ENCODE peak calls at places on chromosomes 13 and 19, in seven cellular contexts. One of them, this sample, is unnamed.

GRCh38 chr19:55643003-55643732 is at the start of gene ZNF581:
- DNase-seq in non-pigmented ciliary epithelial cell: peak
- DNase-seq in aorta: peak
- DNase-seq in activated naive CD8-positive, alpha-beta T cell treated with anti-CD3 and anti-CD28 coated beads, Interleukin-2, amount 50 U/mL, for 24 hours: peak
- DNase-seq in fibroblast of mammary gland: peak
- DNase-seq in stimulated activated CD4-positive, alpha-beta T cell treated with anti-CD3 and anti-CD28 coated beads, Interleukin-1b, Interleukin-23, amount 100 ng/mL, for 1 hour: peak
- DNase-seq in hypothalamus: peak
- DNase-seq in this sample: peak

GRCh38 chr19:35797663-35798062 is 15.0 kb downstream of the PRODH2 start:
- DNase-seq in non-pigmented ciliary epithelial cell: no peak
- DNase-seq in aorta: no peak
- DNase-seq in activated naive CD8-positive, alpha-beta T cell treated with anti-CD3 and anti-CD28 coated beads, Interleukin-2, amount 50 U/mL, for 24 hours: peak
- DNase-seq in fibroblast of mammary gland: no peak
- DNase-seq in stimulated activated CD4-positive, alpha-beta T cell treated with anti-CD3 and anti-CD28 coated beads, Interleukin-1b, Interleukin-23, amount 100 ng/mL, for 1 hour: no peak
- DNase-seq in hypothalamus: peak
- DNase-seq in this sample: peak

GRCh38 chr13:113657851-113658741 is at the start of gene ATP4B:
- DNase-seq in non-pigmented ciliary epithelial cell: no peak
- DNase-seq in aorta: peak
- DNase-seq in activated naive CD8-positive, alpha-beta T cell treated with anti-CD3 and anti-CD28 coated beads, Interleukin-2, amount 50 U/mL, for 24 hours: no peak
- DNase-seq in fibroblast of mammary gland: no peak
- DNase-seq in stimulated activated CD4-positive, alpha-beta T cell treated with anti-CD3 and anti-CD28 coated beads, Interleukin-1b, Interleukin-23, amount 100 ng/mL, for 1 hour: no peak
- DNase-seq in hypothalamus: no peak
- DNase-seq in this sample: no peak

GRCh38 chr13:23440821-23441608 is 7.5 kb upstream of the SACS start:
- DNase-seq in non-pigmented ciliary epithelial cell: no peak
- DNase-seq in aorta: no peak
- DNase-seq in activated naive CD8-positive, alpha-beta T cell treated with anti-CD3 and anti-CD28 coated beads, Interleukin-2, amount 50 U/mL, for 24 hours: no peak
- DNase-seq in fibroblast of mammary gland: no peak
- DNase-seq in stimulated activated CD4-positive, alpha-beta T cell treated with anti-CD3 and anti-CD28 coated beads, Interleukin-1b, Interleukin-23, amount 100 ng/mL, for 1 hour: no peak
- DNase-seq in hypothalamus: no peak
- DNase-seq in this sample: no peak

GRCh38 chr13:112790735-112791641 is 101.2 kb downstream of the ATP11A start:
- DNase-seq in non-pigmented ciliary epithelial cell: no peak
- DNase-seq in aorta: no peak
- DNase-seq in activated naive CD8-positive, alpha-beta T cell treated with anti-CD3 and anti-CD28 coated beads, Interleukin-2, amount 50 U/mL, for 24 hours: no peak
- DNase-seq in fibroblast of mammary gland: no peak
- DNase-seq in stimulated activated CD4-positive, alpha-beta T cell treated with anti-CD3 and anti-CD28 coated beads, Interleukin-1b, Interleukin-23, amount 100 ng/mL, for 1 hour: no peak
- DNase-seq in hypothalamus: no peak
- DNase-seq in this sample: no peak

GRCh38 chr19:3983936-3984583 is 1.2 kb downstream of the EEF2 start:
- DNase-seq in non-pigmented ciliary epithelial cell: no peak
- DNase-seq in aorta: no peak
- DNase-seq in activated naive CD8-positive, alpha-beta T cell treated with anti-CD3 and anti-CD28 coated beads, Interleukin-2, amount 50 U/mL, for 24 hours: no peak
- DNase-seq in fibroblast of mammary gland: peak
- DNase-seq in stimulated activated CD4-positive, alpha-beta T cell treated with anti-CD3 and anti-CD28 coated beads, Interleukin-1b, Interleukin-23, amount 100 ng/mL, for 1 hour: no peak
- DNase-seq in hypothalamus: no peak
- DNase-seq in this sample: no peak

GRCh38 chr19:19316082-19316481 is 4.2 kb downstream of the SUGP1 start:
- DNase-seq in non-pigmented ciliary epithelial cell: no peak
- DNase-seq in aorta: no peak
- DNase-seq in activated naive CD8-positive, alpha-beta T cell treated with anti-CD3 and anti-CD28 coated beads, Interleukin-2, amount 50 U/mL, for 24 hours: no peak
- DNase-seq in fibroblast of mammary gland: no peak
- DNase-seq in stimulated activated CD4-positive, alpha-beta T cell treated with anti-CD3 and anti-CD28 coated beads, Interleukin-1b, Interleukin-23, amount 100 ng/mL, for 1 hour: no peak
- DNase-seq in hypothalamus: no peak
- DNase-seq in this sample: no peak

GRCh38 chr13:52118595-52118994 is 10.3 kb downstream of the NEK5 start:
- DNase-seq in non-pigmented ciliary epithelial cell: no peak
- DNase-seq in aorta: no peak
- DNase-seq in activated naive CD8-positive, alpha-beta T cell treated with anti-CD3 and anti-CD28 coated beads, Interleukin-2, amount 50 U/mL, for 24 hours: no peak
- DNase-seq in fibroblast of mammary gland: no peak
- DNase-seq in stimulated activated CD4-positive, alpha-beta T cell treated with anti-CD3 and anti-CD28 coated beads, Interleukin-1b, Interleukin-23, amount 100 ng/mL, for 1 hour: no peak
- DNase-seq in hypothalamus: no peak
- DNase-seq in this sample: no peak

GRCh38 chr19:37997911-37998344 is 90.9 kb downstream of the SIPA1L3 start:
- DNase-seq in non-pigmented ciliary epithelial cell: peak
- DNase-seq in aorta: no peak
- DNase-seq in activated naive CD8-positive, alpha-beta T cell treated with anti-CD3 and anti-CD28 coated beads, Interleukin-2, amount 50 U/mL, for 24 hours: no peak
- DNase-seq in fibroblast of mammary gland: peak
- DNase-seq in stimulated activated CD4-positive, alpha-beta T cell treated with anti-CD3 and anti-CD28 coated beads, Interleukin-1b, Interleukin-23, amount 100 ng/mL, for 1 hour: no peak
- DNase-seq in hypothalamus: no peak
- DNase-seq in this sample: no peak

GRCh38 chr19:49879243-49879960 is 1.9 kb downstream of the TBC1D17 start:
- DNase-seq in non-pigmented ciliary epithelial cell: no peak
- DNase-seq in aorta: no peak
- DNase-seq in activated naive CD8-positive, alpha-beta T cell treated with anti-CD3 and anti-CD28 coated beads, Interleukin-2, amount 50 U/mL, for 24 hours: no peak
- DNase-seq in fibroblast of mammary gland: no peak
- DNase-seq in stimulated activated CD4-positive, alpha-beta T cell treated with anti-CD3 and anti-CD28 coated beads, Interleukin-1b, Interleukin-23, amount 100 ng/mL, for 1 hour: no peak
- DNase-seq in hypothalamus: no peak
- DNase-seq in this sample: no peak

GRCh38 chr19:16938211-16938610 is 49.4 kb downstream of the F2RL3 start:
- DNase-seq in non-pigmented ciliary epithelial cell: no peak
- DNase-seq in aorta: no peak
- DNase-seq in activated naive CD8-positive, alpha-beta T cell treated with anti-CD3 and anti-CD28 coated beads, Interleukin-2, amount 50 U/mL, for 24 hours: no peak
- DNase-seq in fibroblast of mammary gland: no peak
- DNase-seq in stimulated activated CD4-positive, alpha-beta T cell treated with anti-CD3 and anti-CD28 coated beads, Interleukin-1b, Interleukin-23, amount 100 ng/mL, for 1 hour: no peak
- DNase-seq in hypothalamus: no peak
- DNase-seq in this sample: no peak

GRCh38 chr13:30618186-30618937 is 642 bp downstream of the USPL1 start:
- DNase-seq in non-pigmented ciliary epithelial cell: no peak
- DNase-seq in aorta: no peak
- DNase-seq in activated naive CD8-positive, alpha-beta T cell treated with anti-CD3 and anti-CD28 coated beads, Interleukin-2, amount 50 U/mL, for 24 hours: peak
- DNase-seq in fibroblast of mammary gland: no peak
- DNase-seq in stimulated activated CD4-positive, alpha-beta T cell treated with anti-CD3 and anti-CD28 coated beads, Interleukin-1b, Interleukin-23, amount 100 ng/mL, for 1 hour: no peak
- DNase-seq in hypothalamus: peak
- DNase-seq in this sample: no peak

GRCh38 chr13:44815507-44816074 is 173.7 kb downstream of the NUFIP1 start:
- DNase-seq in non-pigmented ciliary epithelial cell: peak
- DNase-seq in aorta: no peak
- DNase-seq in activated naive CD8-positive, alpha-beta T cell treated with anti-CD3 and anti-CD28 coated beads, Interleukin-2, amount 50 U/mL, for 24 hours: peak
- DNase-seq in fibroblast of mammary gland: peak
- DNase-seq in stimulated activated CD4-positive, alpha-beta T cell treated with anti-CD3 and anti-CD28 coated beads, Interleukin-1b, Interleukin-23, amount 100 ng/mL, for 1 hour: no peak
- DNase-seq in hypothalamus: no peak
- DNase-seq in this sample: peak

GRCh38 chr13:101416181-101417042 is at the start of gene NALCN:
- DNase-seq in non-pigmented ciliary epithelial cell: no peak
- DNase-seq in aorta: peak
- DNase-seq in activated naive CD8-positive, alpha-beta T cell treated with anti-CD3 and anti-CD28 coated beads, Interleukin-2, amount 50 U/mL, for 24 hours: no peak
- DNase-seq in fibroblast of mammary gland: no peak
- DNase-seq in stimulated activated CD4-positive, alpha-beta T cell treated with anti-CD3 and anti-CD28 coated beads, Interleukin-1b, Interleukin-23, amount 100 ng/mL, for 1 hour: no peak
- DNase-seq in hypothalamus: peak
- DNase-seq in this sample: no peak

GRCh38 chr19:32719611-32720059 is at the start of gene TDRD12:
- DNase-seq in non-pigmented ciliary epithelial cell: no peak
- DNase-seq in aorta: no peak
- DNase-seq in activated naive CD8-positive, alpha-beta T cell treated with anti-CD3 and anti-CD28 coated beads, Interleukin-2, amount 50 U/mL, for 24 hours: peak
- DNase-seq in fibroblast of mammary gland: no peak
- DNase-seq in stimulated activated CD4-positive, alpha-beta T cell treated with anti-CD3 and anti-CD28 coated beads, Interleukin-1b, Interleukin-23, amount 100 ng/mL, for 1 hour: no peak
- DNase-seq in hypothalamus: no peak
- DNase-seq in this sample: peak

GRCh38 chr13:30581582-30581981 is 36.1 kb upstream of the USPL1 start:
- DNase-seq in non-pigmented ciliary epithelial cell: no peak
- DNase-seq in aorta: no peak
- DNase-seq in activated naive CD8-positive, alpha-beta T cell treated with anti-CD3 and anti-CD28 coated beads, Interleukin-2, amount 50 U/mL, for 24 hours: no peak
- DNase-seq in fibroblast of mammary gland: peak
- DNase-seq in stimulated activated CD4-positive, alpha-beta T cell treated with anti-CD3 and anti-CD28 coated beads, Interleukin-1b, Interleukin-23, amount 100 ng/mL, for 1 hour: no peak
- DNase-seq in hypothalamus: no peak
- DNase-seq in this sample: no peak

GRCh38 chr13:114109646-114110045 is 22.8 kb downstream of the RASA3 start:
- DNase-seq in non-pigmented ciliary epithelial cell: no peak
- DNase-seq in aorta: peak
- DNase-seq in activated naive CD8-positive, alpha-beta T cell treated with anti-CD3 and anti-CD28 coated beads, Interleukin-2, amount 50 U/mL, for 24 hours: peak
- DNase-seq in fibroblast of mammary gland: no peak
- DNase-seq in stimulated activated CD4-positive, alpha-beta T cell treated with anti-CD3 and anti-CD28 coated beads, Interleukin-1b, Interleukin-23, amount 100 ng/mL, for 1 hour: no peak
- DNase-seq in hypothalamus: no peak
- DNase-seq in this sample: no peak

GRCh38 chr13:113445791-113446487 is 7.3 kb downstream of the ADPRHL1 start:
- DNase-seq in non-pigmented ciliary epithelial cell: no peak
- DNase-seq in aorta: no peak
- DNase-seq in activated naive CD8-positive, alpha-beta T cell treated with anti-CD3 and anti-CD28 coated beads, Interleukin-2, amount 50 U/mL, for 24 hours: no peak
- DNase-seq in fibroblast of mammary gland: no peak
- DNase-seq in stimulated activated CD4-positive, alpha-beta T cell treated with anti-CD3 and anti-CD28 coated beads, Interleukin-1b, Interleukin-23, amount 100 ng/mL, for 1 hour: no peak
- DNase-seq in hypothalamus: peak
- DNase-seq in this sample: no peak

GRCh38 chr19:33750587-33751385 is 45.9 kb upstream of the KCTD15 start:
- DNase-seq in non-pigmented ciliary epithelial cell: no peak
- DNase-seq in aorta: peak
- DNase-seq in activated naive CD8-positive, alpha-beta T cell treated with anti-CD3 and anti-CD28 coated beads, Interleukin-2, amount 50 U/mL, for 24 hours: no peak
- DNase-seq in fibroblast of mammary gland: no peak
- DNase-seq in stimulated activated CD4-positive, alpha-beta T cell treated with anti-CD3 and anti-CD28 coated beads, Interleukin-1b, Interleukin-23, amount 100 ng/mL, for 1 hour: no peak
- DNase-seq in hypothalamus: no peak
- DNase-seq in this sample: no peak

GRCh38 chr19:13637664-13638063 is 126.7 kb upstream of the MRI1 start:
- DNase-seq in non-pigmented ciliary epithelial cell: no peak
- DNase-seq in aorta: no peak
- DNase-seq in activated naive CD8-positive, alpha-beta T cell treated with anti-CD3 and anti-CD28 coated beads, Interleukin-2, amount 50 U/mL, for 24 hours: no peak
- DNase-seq in fibroblast of mammary gland: peak
- DNase-seq in stimulated activated CD4-positive, alpha-beta T cell treated with anti-CD3 and anti-CD28 coated beads, Interleukin-1b, Interleukin-23, amount 100 ng/mL, for 1 hour: no peak
- DNase-seq in hypothalamus: no peak
- DNase-seq in this sample: no peak

GRCh38 chr13:29472317-29472961 is 123.0 kb downstream of the SLC7A1 start:
- DNase-seq in non-pigmented ciliary epithelial cell: no peak
- DNase-seq in aorta: no peak
- DNase-seq in activated naive CD8-positive, alpha-beta T cell treated with anti-CD3 and anti-CD28 coated beads, Interleukin-2, amount 50 U/mL, for 24 hours: peak
- DNase-seq in fibroblast of mammary gland: peak
- DNase-seq in stimulated activated CD4-positive, alpha-beta T cell treated with anti-CD3 and anti-CD28 coated beads, Interleukin-1b, Interleukin-23, amount 100 ng/mL, for 1 hour: peak
- DNase-seq in hypothalamus: no peak
- DNase-seq in this sample: no peak

GRCh38 chr19:17214531-17215124 is 529 bp upstream of the USE1 start:
- DNase-seq in non-pigmented ciliary epithelial cell: no peak
- DNase-seq in aorta: no peak
- DNase-seq in activated naive CD8-positive, alpha-beta T cell treated with anti-CD3 and anti-CD28 coated beads, Interleukin-2, amount 50 U/mL, for 24 hours: no peak
- DNase-seq in fibroblast of mammary gland: no peak
- DNase-seq in stimulated activated CD4-positive, alpha-beta T cell treated with anti-CD3 and anti-CD28 coated beads, Interleukin-1b, Interleukin-23, amount 100 ng/mL, for 1 hour: no peak
- DNase-seq in hypothalamus: no peak
- DNase-seq in this sample: peak

GRCh38 chr19:329876-330275 is 14.7 kb downstream of the MIER2 start:
- DNase-seq in non-pigmented ciliary epithelial cell: no peak
- DNase-seq in aorta: peak
- DNase-seq in activated naive CD8-positive, alpha-beta T cell treated with anti-CD3 and anti-CD28 coated beads, Interleukin-2, amount 50 U/mL, for 24 hours: no peak
- DNase-seq in fibroblast of mammary gland: no peak
- DNase-seq in stimulated activated CD4-positive, alpha-beta T cell treated with anti-CD3 and anti-CD28 coated beads, Interleukin-1b, Interleukin-23, amount 100 ng/mL, for 1 hour: no peak
- DNase-seq in hypothalamus: no peak
- DNase-seq in this sample: no peak

GRCh38 chr19:15015946-15016542 is 33.2 kb upstream of the CASP14 start:
- DNase-seq in non-pigmented ciliary epithelial cell: no peak
- DNase-seq in aorta: no peak
- DNase-seq in activated naive CD8-positive, alpha-beta T cell treated with anti-CD3 and anti-CD28 coated beads, Interleukin-2, amount 50 U/mL, for 24 hours: peak
- DNase-seq in fibroblast of mammary gland: peak
- DNase-seq in stimulated activated CD4-positive, alpha-beta T cell treated with anti-CD3 and anti-CD28 coated beads, Interleukin-1b, Interleukin-23, amount 100 ng/mL, for 1 hour: no peak
- DNase-seq in hypothalamus: no peak
- DNase-seq in this sample: no peak

GRCh38 chr19:8335343-8336071 is 7.6 kb downstream of the KANK3 start:
- DNase-seq in non-pigmented ciliary epithelial cell: no peak
- DNase-seq in aorta: no peak
- DNase-seq in activated naive CD8-positive, alpha-beta T cell treated with anti-CD3 and anti-CD28 coated beads, Interleukin-2, amount 50 U/mL, for 24 hours: peak
- DNase-seq in fibroblast of mammary gland: no peak
- DNase-seq in stimulated activated CD4-positive, alpha-beta T cell treated with anti-CD3 and anti-CD28 coated beads, Interleukin-1b, Interleukin-23, amount 100 ng/mL, for 1 hour: no peak
- DNase-seq in hypothalamus: no peak
- DNase-seq in this sample: peak

GRCh38 chr19:37991841-37992248 is 84.8 kb downstream of the SIPA1L3 start:
- DNase-seq in non-pigmented ciliary epithelial cell: no peak
- DNase-seq in aorta: no peak
- DNase-seq in activated naive CD8-positive, alpha-beta T cell treated with anti-CD3 and anti-CD28 coated beads, Interleukin-2, amount 50 U/mL, for 24 hours: no peak
- DNase-seq in fibroblast of mammary gland: no peak
- DNase-seq in stimulated activated CD4-positive, alpha-beta T cell treated with anti-CD3 and anti-CD28 coated beads, Interleukin-1b, Interleukin-23, amount 100 ng/mL, for 1 hour: no peak
- DNase-seq in hypothalamus: no peak
- DNase-seq in this sample: no peak

GRCh38 chr19:9729162-9729561 is 39.4 kb downstream of the ZNF846 start:
- DNase-seq in non-pigmented ciliary epithelial cell: no peak
- DNase-seq in aorta: no peak
- DNase-seq in activated naive CD8-positive, alpha-beta T cell treated with anti-CD3 and anti-CD28 coated beads, Interleukin-2, amount 50 U/mL, for 24 hours: no peak
- DNase-seq in fibroblast of mammary gland: no peak
- DNase-seq in stimulated activated CD4-positive, alpha-beta T cell treated with anti-CD3 and anti-CD28 coated beads, Interleukin-1b, Interleukin-23, amount 100 ng/mL, for 1 hour: no peak
- DNase-seq in hypothalamus: no peak
- DNase-seq in this sample: no peak

GRCh38 chr13:96540656-96541055 is 450.7 kb downstream of the HS6ST3 start:
- DNase-seq in non-pigmented ciliary epithelial cell: no peak
- DNase-seq in aorta: no peak
- DNase-seq in activated naive CD8-positive, alpha-beta T cell treated with anti-CD3 and anti-CD28 coated beads, Interleukin-2, amount 50 U/mL, for 24 hours: no peak
- DNase-seq in fibroblast of mammary gland: no peak
- DNase-seq in stimulated activated CD4-positive, alpha-beta T cell treated with anti-CD3 and anti-CD28 coated beads, Interleukin-1b, Interleukin-23, amount 100 ng/mL, for 1 hour: no peak
- DNase-seq in hypothalamus: no peak
- DNase-seq in this sample: no peak